ENCODE peak calls at places on chromosomes 7 and 10, in ten cellular contexts. X is amygdala; Z is globus pallidus; Y is GOT3; F is stimulated activated CD4-positive, alpha-beta T cell treated with anti-CD3 and anti-CD28 coated beads, Interleukin-15, amount 100 ng/mL, for 24 hours; C is hypothalamus; A is IMR-90; P is CD8-positive, alpha-beta T cell; M is RWPE2; U is fibroblast of villous mesenchyme. T is an unnamed sample.

GRCh38 chr7:2403718-2404648 is 572 bp downstream of the CHST12 start:
- DNase-seq in Z (peak), C (peak), Y (no peak), P (peak), M (no peak), U (peak), A (peak), F (peak), X (no peak), T (peak)

GRCh38 chr7:47601119-47601880 is 19.4 kb upstream of the TNS3 start:
- DNase-seq in X (no peak), A (peak), U (peak), F (no peak), Y (no peak), P (no peak), C (no peak), Z (no peak), M (peak), T (no peak)

GRCh38 chr10:50379652-50380051 is 128.3 kb upstream of the ASAH2 start:
- DNase-seq in F (no peak), X (no peak), Y (no peak), P (no peak), Z (no peak), C (no peak), M (no peak), A (no peak), U (no peak), T (no peak)

GRCh38 chr7:94301024-94301588 is 93.6 kb upstream of the COL1A2 start:
- DNase-seq in A (peak), F (no peak), Z (no peak), P (no peak), Y (peak), M (peak), U (peak), X (no peak), C (no peak), T (no peak)

GRCh38 chr10:71185209-71185608 is 27.2 kb upstream of the UNC5B start:
- DNase-seq in U (no peak), A (no peak), Y (no peak), C (no peak), M (no peak), F (no peak), Z (no peak), X (no peak), P (no peak), T (no peak)

GRCh38 chr7:38744746-38745145 is 113.6 kb upstream of the AMPH start:
- DNase-seq in F (no peak), A (peak), C (no peak), M (no peak), Y (no peak), X (no peak), P (no peak), U (peak), Z (no peak), T (no peak)

GRCh38 chr7:191105-192034 is 1.0 kb upstream of the FAM20C start:
- DNase-seq in P (no peak), X (no peak), U (peak), C (no peak), Z (no peak), Y (peak), F (peak), M (no peak), A (peak), T (peak)

GRCh38 chr7:108570146-108570755 is 577 bp downstream of the DNAJB9 start:
- DNase-seq in M (no peak), U (peak), F (peak), Z (peak), A (peak), P (peak), C (peak), X (peak), Y (no peak), T (peak)

GRCh38 chr10:29397221-29397620 is 108.4 kb downstream of the LYZL1 start:
- DNase-seq in Y (no peak), A (no peak), X (no peak), U (no peak), M (no peak), Z (no peak), P (no peak), C (no peak), F (no peak), T (no peak)

GRCh38 chr7:140219672-140220520 is 43.1 kb upstream of the KDM7A start:
- DNase-seq in P (no peak), F (no peak), U (no peak), Y (no peak), A (no peak), Z (no peak), M (no peak), X (no peak), C (no peak), T (no peak)

GRCh38 chr10:77898323-77899079 is 28.1 kb downstream of the DLG5 start:
- DNase-seq in M (peak), X (no peak), A (no peak), Z (no peak), F (no peak), P (no peak), C (no peak), U (no peak), Y (no peak), T (no peak)

GRCh38 chr7:47461161-47461560 is 120.8 kb downstream of the TNS3 start:
- DNase-seq in Y (no peak), C (no peak), F (no peak), X (no peak), M (no peak), P (no peak), Z (no peak), A (peak), U (no peak), T (no peak)

GRCh38 chr10:98349508-98349922 is 65.5 kb downstream of the PYROXD2 start:
- DNase-seq in F (no peak), U (peak), C (no peak), A (peak), M (no peak), Z (no peak), X (no peak), P (no peak), Y (peak), T (no peak)

GRCh38 chr10:93580824-93581223 is 14.4 kb downstream of the FFAR4 start:
- DNase-seq in A (peak), U (peak), Z (no peak), X (no peak), F (no peak), Y (no peak), M (no peak), C (peak), P (no peak), T (peak)

GRCh38 chr10:21675157-21675796 is 141.2 kb downstream of the MLLT10 start:
- DNase-seq in C (no peak), U (peak), M (no peak), X (no peak), Y (no peak), P (peak), Z (peak), A (peak), F (peak), T (no peak)

GRCh38 chr10:132696728-132697567 is 89.0 kb downstream of the NKX6-2 start:
- DNase-seq in U (no peak), P (no peak), C (no peak), M (peak), F (no peak), A (no peak), Z (no peak), Y (no peak), X (no peak), T (no peak)

GRCh38 chr10:14688606-14689005 is 86.1 kb downstream of the FAM107B start:
- DNase-seq in X (no peak), C (no peak), Y (no peak), Z (no peak), A (peak), M (no peak), P (no peak), U (peak), F (no peak), T (no peak)

GRCh38 chr10:299969-300368 is 164.7 kb downstream of the ZMYND11 start:
- DNase-seq in C (no peak), F (no peak), Y (no peak), Z (no peak), X (no peak), A (no peak), P (no peak), U (no peak), M (no peak), T (no peak)

GRCh38 chr7:140015471-140015970 is 47.2 kb downstream of the PARP12 start:
- DNase-seq in X (no peak), F (no peak), Z (no peak), U (no peak), Y (no peak), M (no peak), C (no peak), A (no peak), P (no peak), T (no peak)

GRCh38 chr10:100544950-100545349 is 9.2 kb downstream of the HIF1AN start:
- DNase-seq in C (no peak), A (no peak), M (no peak), Z (no peak), Y (no peak), F (no peak), X (no peak), U (no peak), P (no peak), T (no peak)

GRCh38 chr10:117619200-117619599 is 76.7 kb downstream of the EMX2 start:
- DNase-seq in A (no peak), Y (no peak), C (no peak), M (no peak), F (no peak), U (peak), Z (no peak), P (no peak), X (no peak), T (no peak)

GRCh38 chr10:73991846-73992245 is 6.1 kb upstream of the VCL start:
- DNase-seq in U (no peak), Y (no peak), P (peak), Z (no peak), C (no peak), A (no peak), F (peak), X (no peak), M (no peak), T (no peak)

GRCh38 chr10:22986771-22987542 is 59.1 kb downstream of the ARMC3 start:
- DNase-seq in M (no peak), Z (peak), F (no peak), C (no peak), X (no peak), Y (no peak), A (peak), U (peak), P (no peak), T (no peak)

GRCh38 chr10:572696-573095 is 116.8 kb downstream of the DIP2C start:
- DNase-seq in U (no peak), A (no peak), X (no peak), Z (no peak), Y (no peak), C (no peak), P (no peak), F (no peak), M (no peak), T (no peak)

GRCh38 chr7:17380696-17381662 is 82.5 kb downstream of the AHR start:
- DNase-seq in X (no peak), Z (no peak), M (no peak), Y (no peak), A (peak), F (no peak), C (no peak), U (no peak), P (no peak), T (no peak)

GRCh38 chr10:107686095-107686494 is 521.6 kb upstream of the SORCS1 start:
- DNase-seq in Y (no peak), X (peak), A (no peak), U (no peak), P (no peak), F (no peak), Z (peak), C (peak), M (no peak), T (peak)

GRCh38 chr10:129502448-129502847 is 35.4 kb downstream of the MGMT start:
- DNase-seq in Y (no peak), A (no peak), C (no peak), U (no peak), M (no peak), F (no peak), X (no peak), P (no peak), Z (no peak), T (no peak)

T was measured in dorsolateral prefrontal cortex.